ENCODE peak calls at places on chromosomes 13 and 19, in seven cellular contexts. One of them, this sample, is unnamed.

GRCh38 chr19:29873024-29873800 is 61.4 kb downstream of the CCNE1 start:
- DNase-seq in GM12878: no peak
- DNase-seq in HepG2: no peak
- DNase-seq in K562: peak
- DNase-seq in HCT116: no peak
- DNase-seq in SK-N-SH: peak
- DNase-seq in T47D: peak
- DNase-seq in this sample: peak

GRCh38 chr19:47540748-47541147 is 25.9 kb upstream of the NAPA start:
- DNase-seq in GM12878: no peak
- DNase-seq in HepG2: peak
- DNase-seq in K562: peak
- DNase-seq in HCT116: no peak
- DNase-seq in SK-N-SH: no peak
- DNase-seq in T47D: no peak
- DNase-seq in this sample: no peak

GRCh38 chr13:41960700-41961697 is at the start of gene VWA8:
- DNase-seq in GM12878: no peak
- DNase-seq in HepG2: peak
- DNase-seq in K562: peak
- DNase-seq in HCT116: peak
- DNase-seq in SK-N-SH: peak
- DNase-seq in T47D: peak
- DNase-seq in this sample: peak

GRCh38 chr19:3249408-3249807 is 24.9 kb downstream of the CELF5 start:
- DNase-seq in GM12878: no peak
- DNase-seq in HepG2: peak
- DNase-seq in K562: peak
- DNase-seq in HCT116: peak
- DNase-seq in SK-N-SH: peak
- DNase-seq in T47D: no peak
- DNase-seq in this sample: peak

GRCh38 chr13:55497486-55497885 is 1643.2 kb upstream of the PRR20A start:
- DNase-seq in GM12878: no peak
- DNase-seq in HepG2: no peak
- DNase-seq in K562: no peak
- DNase-seq in HCT116: no peak
- DNase-seq in SK-N-SH: no peak
- DNase-seq in T47D: no peak
- DNase-seq in this sample: no peak

GRCh38 chr19:42229855-42230331 is 9.8 kb downstream of the ZNF526 start:
- DNase-seq in GM12878: no peak
- DNase-seq in HepG2: no peak
- DNase-seq in K562: peak
- DNase-seq in HCT116: no peak
- DNase-seq in SK-N-SH: no peak
- DNase-seq in T47D: no peak
- DNase-seq in this sample: no peak

GRCh38 chr13:27281420-27281819 is 10.8 kb downstream of the RASL11A start:
- DNase-seq in GM12878: no peak
- DNase-seq in HepG2: no peak
- DNase-seq in K562: no peak
- DNase-seq in HCT116: no peak
- DNase-seq in SK-N-SH: no peak
- DNase-seq in T47D: no peak
- DNase-seq in this sample: no peak

GRCh38 chr19:42152285-42152684 is 20.0 kb upstream of the POU2F2 start:
- DNase-seq in GM12878: no peak
- DNase-seq in HepG2: no peak
- DNase-seq in K562: no peak
- DNase-seq in HCT116: no peak
- DNase-seq in SK-N-SH: peak
- DNase-seq in T47D: no peak
- DNase-seq in this sample: no peak

GRCh38 chr19:2166741-2167738 is 3.3 kb downstream of the DOT1L start:
- DNase-seq in GM12878: no peak
- DNase-seq in HepG2: peak
- DNase-seq in K562: no peak
- DNase-seq in HCT116: no peak
- DNase-seq in SK-N-SH: peak
- DNase-seq in T47D: no peak
- DNase-seq in this sample: no peak

GRCh38 chr19:2360876-2361232 is 789 bp downstream of the TMPRSS9 start:
- DNase-seq in GM12878: no peak
- DNase-seq in HepG2: no peak
- DNase-seq in K562: no peak
- DNase-seq in HCT116: no peak
- DNase-seq in SK-N-SH: peak
- DNase-seq in T47D: no peak
- DNase-seq in this sample: no peak

GRCh38 chr13:53501387-53501786 is 472.8 kb downstream of the OLFM4 start:
- DNase-seq in GM12878: no peak
- DNase-seq in HepG2: no peak
- DNase-seq in K562: no peak
- DNase-seq in HCT116: no peak
- DNase-seq in SK-N-SH: no peak
- DNase-seq in T47D: no peak
- DNase-seq in this sample: no peak

GRCh38 chr19:8041553-8041952 is 11.0 kb upstream of the CCL25 start:
- DNase-seq in GM12878: no peak
- DNase-seq in HepG2: no peak
- DNase-seq in K562: no peak
- DNase-seq in HCT116: no peak
- DNase-seq in SK-N-SH: no peak
- DNase-seq in T47D: no peak
- DNase-seq in this sample: no peak

GRCh38 chr19:16442386-16443276 is 29.1 kb downstream of the EPS15L1 start:
- DNase-seq in GM12878: no peak
- DNase-seq in HepG2: no peak
- DNase-seq in K562: no peak
- DNase-seq in HCT116: no peak
- DNase-seq in SK-N-SH: no peak
- DNase-seq in T47D: no peak
- DNase-seq in this sample: no peak

GRCh38 chr19:53908933-53909415 is at the start of gene CACNG7:
- DNase-seq in GM12878: no peak
- DNase-seq in HepG2: no peak
- DNase-seq in K562: no peak
- DNase-seq in HCT116: no peak
- DNase-seq in SK-N-SH: peak
- DNase-seq in T47D: no peak
- DNase-seq in this sample: no peak

GRCh38 chr13:41178040-41178439 is 16.3 kb downstream of the KBTBD7 start:
- DNase-seq in GM12878: no peak
- DNase-seq in HepG2: no peak
- DNase-seq in K562: no peak
- DNase-seq in HCT116: no peak
- DNase-seq in SK-N-SH: no peak
- DNase-seq in T47D: no peak
- DNase-seq in this sample: no peak

GRCh38 chr19:7917292-7918061 is 2.7 kb upstream of the SNAPC2 start:
- DNase-seq in GM12878: no peak
- DNase-seq in HepG2: no peak
- DNase-seq in K562: no peak
- DNase-seq in HCT116: no peak
- DNase-seq in SK-N-SH: peak
- DNase-seq in T47D: peak
- DNase-seq in this sample: peak

GRCh38 chr19:53212703-53213320 is 19.7 kb upstream of the ZNF665 start:
- DNase-seq in GM12878: no peak
- DNase-seq in HepG2: no peak
- DNase-seq in K562: no peak
- DNase-seq in HCT116: no peak
- DNase-seq in SK-N-SH: no peak
- DNase-seq in T47D: no peak
- DNase-seq in this sample: no peak

GRCh38 chr13:47459512-47459911 is 541.6 kb downstream of the SUCLA2 start:
- DNase-seq in GM12878: no peak
- DNase-seq in HepG2: no peak
- DNase-seq in K562: no peak
- DNase-seq in HCT116: no peak
- DNase-seq in SK-N-SH: peak
- DNase-seq in T47D: no peak
- DNase-seq in this sample: no peak

GRCh38 chr13:97122381-97122996 is 99.6 kb upstream of the MBNL2 start:
- DNase-seq in GM12878: no peak
- DNase-seq in HepG2: no peak
- DNase-seq in K562: no peak
- DNase-seq in HCT116: peak
- DNase-seq in SK-N-SH: no peak
- DNase-seq in T47D: no peak
- DNase-seq in this sample: no peak

GRCh38 chr13:110394371-110394841 is 87.3 kb downstream of the COL4A2 start:
- DNase-seq in GM12878: no peak
- DNase-seq in HepG2: no peak
- DNase-seq in K562: no peak
- DNase-seq in HCT116: no peak
- DNase-seq in SK-N-SH: no peak
- DNase-seq in T47D: no peak
- DNase-seq in this sample: no peak

GRCh38 chr13:111122056-111122455 is 6.9 kb downstream of the ARHGEF7 start:
- DNase-seq in GM12878: no peak
- DNase-seq in HepG2: no peak
- DNase-seq in K562: no peak
- DNase-seq in HCT116: no peak
- DNase-seq in SK-N-SH: no peak
- DNase-seq in T47D: no peak
- DNase-seq in this sample: peak

GRCh38 chr13:42396501-42396900 is 124.5 kb downstream of the AKAP11 start:
- DNase-seq in GM12878: no peak
- DNase-seq in HepG2: no peak
- DNase-seq in K562: no peak
- DNase-seq in HCT116: no peak
- DNase-seq in SK-N-SH: no peak
- DNase-seq in T47D: no peak
- DNase-seq in this sample: no peak

GRCh38 chr13:100837611-100838010 is 163.0 kb upstream of the TMTC4 start:
- DNase-seq in GM12878: no peak
- DNase-seq in HepG2: no peak
- DNase-seq in K562: no peak
- DNase-seq in HCT116: no peak
- DNase-seq in SK-N-SH: no peak
- DNase-seq in T47D: no peak
- DNase-seq in this sample: no peak

GRCh38 chr19:39465956-39466747 is 14.5 kb upstream of the TIMM50 start:
- DNase-seq in GM12878: no peak
- DNase-seq in HepG2: no peak
- DNase-seq in K562: no peak
- DNase-seq in HCT116: no peak
- DNase-seq in SK-N-SH: no peak
- DNase-seq in T47D: no peak
- DNase-seq in this sample: no peak

GRCh38 chr19:33641261-33641660 is 19.5 kb downstream of the CHST8 start:
- DNase-seq in GM12878: no peak
- DNase-seq in HepG2: no peak
- DNase-seq in K562: no peak
- DNase-seq in HCT116: no peak
- DNase-seq in SK-N-SH: no peak
- DNase-seq in T47D: no peak
- DNase-seq in this sample: no peak

GRCh38 chr19:18229474-18229873 is 3.2 kb upstream of the PDE4C start:
- DNase-seq in GM12878: no peak
- DNase-seq in HepG2: no peak
- DNase-seq in K562: no peak
- DNase-seq in HCT116: no peak
- DNase-seq in SK-N-SH: no peak
- DNase-seq in T47D: no peak
- DNase-seq in this sample: no peak

GRCh38 chr13:101512650-101513049 is 60.2 kb downstream of the ITGBL1 start:
- DNase-seq in GM12878: no peak
- DNase-seq in HepG2: no peak
- DNase-seq in K562: no peak
- DNase-seq in HCT116: no peak
- DNase-seq in SK-N-SH: no peak
- DNase-seq in T47D: no peak
- DNase-seq in this sample: no peak

DNA sequence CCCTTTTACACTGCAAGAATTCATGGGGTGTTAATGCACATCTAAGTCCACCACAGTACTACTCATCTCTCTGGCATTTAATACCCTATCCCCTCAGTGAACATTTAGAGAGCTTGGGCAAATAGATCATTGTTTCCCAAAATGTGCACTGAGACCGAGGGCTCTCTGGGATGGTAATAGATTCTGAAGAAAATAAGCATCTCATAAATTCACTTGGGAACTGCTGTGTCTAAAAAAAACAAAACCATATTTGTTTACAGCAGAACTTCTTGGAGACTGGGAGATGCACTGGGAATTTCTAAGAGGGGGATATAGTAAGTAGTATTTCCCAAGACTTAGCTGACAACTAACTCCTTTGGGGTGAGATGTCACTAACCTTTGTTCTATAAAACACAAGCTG is 58.4 kb downstream of the ENOX1 start:
- DNase-seq in GM12878: no peak
- DNase-seq in HepG2: no peak
- DNase-seq in K562: no peak
- DNase-seq in HCT116: no peak
- DNase-seq in SK-N-SH: no peak
- DNase-seq in T47D: no peak
- DNase-seq in this sample: no peak
- TF ChIP-seq JUND in GM12878: no peak
- TF ChIP-seq JUND in HepG2: no peak
- TF ChIP-seq JUND in K562: no peak
- TF ChIP-seq JUND in HCT116: no peak
- TF ChIP-seq JUND in SK-N-SH: no peak
- TF ChIP-seq JUND in T47D: no peak
- TF ChIP-seq JUND in this sample: no peak

DNA sequence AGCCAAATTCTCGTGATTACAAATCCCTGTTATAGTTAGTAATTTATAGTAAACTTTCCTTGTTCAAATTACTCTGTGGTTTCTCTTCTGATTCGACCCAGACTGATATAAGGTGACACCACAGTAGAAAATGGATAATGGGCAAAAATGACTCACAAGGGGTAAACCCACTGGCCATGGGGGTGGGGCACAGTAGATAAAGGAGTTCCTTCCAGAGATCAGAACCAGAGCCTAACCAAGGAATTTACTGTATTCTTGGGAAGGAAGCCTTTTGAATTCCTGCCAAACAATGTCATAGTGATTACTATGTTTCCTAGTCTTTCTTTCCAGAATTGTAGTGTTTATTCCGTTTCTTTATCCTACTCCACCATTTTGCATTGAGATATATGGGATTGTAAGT is 21.9 kb downstream of the MIR17HG start:
- DNase-seq in GM12878: no peak
- DNase-seq in HepG2: no peak
- DNase-seq in K562: peak
- DNase-seq in HCT116: no peak
- DNase-seq in SK-N-SH: no peak
- DNase-seq in T47D: no peak
- DNase-seq in this sample: no peak
- TF ChIP-seq JUND in GM12878: no peak
- TF ChIP-seq JUND in HepG2: no peak
- TF ChIP-seq JUND in K562: no peak
- TF ChIP-seq JUND in HCT116: no peak
- TF ChIP-seq JUND in SK-N-SH: no peak
- TF ChIP-seq JUND in T47D: no peak
- TF ChIP-seq JUND in this sample: no peak

GRCh38 chr19:23706657-23707056 is 19.6 kb upstream of the ZNF675 start:
- DNase-seq in GM12878: no peak
- DNase-seq in HepG2: no peak
- DNase-seq in K562: no peak
- DNase-seq in HCT116: no peak
- DNase-seq in SK-N-SH: no peak
- DNase-seq in T47D: no peak
- DNase-seq in this sample: no peak
- TF ChIP-seq JUND in GM12878: no peak
- TF ChIP-seq JUND in HepG2: no peak
- TF ChIP-seq JUND in K562: no peak
- TF ChIP-seq JUND in HCT116: no peak
- TF ChIP-seq JUND in SK-N-SH: no peak
- TF ChIP-seq JUND in T47D: no peak
- TF ChIP-seq JUND in this sample: no peak

GRCh38 chr19:48967346-48968178 is 2.5 kb downstream of the FTL start:
- DNase-seq in GM12878: no peak
- DNase-seq in HepG2: peak
- DNase-seq in K562: no peak
- DNase-seq in HCT116: no peak
- DNase-seq in SK-N-SH: no peak
- DNase-seq in T47D: no peak
- DNase-seq in this sample: no peak
- TF ChIP-seq JUND in GM12878: no peak
- TF ChIP-seq JUND in HepG2: no peak
- TF ChIP-seq JUND in K562: no peak
- TF ChIP-seq JUND in HCT116: peak
- TF ChIP-seq JUND in SK-N-SH: no peak
- TF ChIP-seq JUND in T47D: no peak
- TF ChIP-seq JUND in this sample: no peak